ENCODE peak calls at places on chromosomes 11 and 22, in four cellular contexts. A, V, Y and E are unnamed samples.

GRCh38 chr11:63802637-63803414 is 10.4 kb upstream of the SPINDOC start:
- DNase-seq in A (peak), V (no peak), Y (no peak), E (no peak)

GRCh38 chr11:120608760-120609211 is 97.2 kb downstream of the GRIK4 start:
- DNase-seq in A (no peak), V (no peak), Y (no peak), E (no peak)

GRCh38 chr11:71210861-71211260 is 41.5 kb downstream of the SHANK2 start:
- DNase-seq in A (no peak), V (no peak), Y (no peak), E (no peak)

GRCh38 chr11:67365756-67366384 is 7.5 kb downstream of the CLCF1 start:
- DNase-seq in A (no peak), V (no peak), Y (no peak), E (no peak)

GRCh38 chr22:46045459-46046298 is 68.7 kb upstream of the WNT7B start:
- DNase-seq in A (no peak), V (no peak), Y (no peak), E (no peak)

GRCh38 chr22:19854778-19855503 is at the start of the genes GNB1L and RTL10:
- DNase-seq in A (peak), V (peak), Y (peak), E (peak)

GRCh38 chr11:72828081-72828567 is 13.9 kb downstream of the ATG16L2 start:
- DNase-seq in A (no peak), V (no peak), Y (no peak), E (no peak)

GRCh38 chr11:74687237-74688005 is 43.8 kb downstream of the CHRDL2 start:
- DNase-seq in A (no peak), V (no peak), Y (peak), E (no peak)

GRCh38 chr11:111731839-111732238 is 34.4 kb downstream of the PPP2R1B start:
- DNase-seq in A (no peak), V (no peak), Y (no peak), E (no peak)

GRCh38 chr11:12288212-12288933 is 89.0 kb upstream of the PARVA start:
- DNase-seq in A (peak), V (peak), Y (peak), E (peak)

GRCh38 chr11:1565904-1566247 is 6.2 kb downstream of the DUSP8 start:
- DNase-seq in A (no peak), V (no peak), Y (no peak), E (no peak)

GRCh38 chr11:77396305-77396704 is 77.6 kb downstream of the PAK1 start:
- DNase-seq in A (no peak), V (no peak), Y (no peak), E (no peak)

GRCh38 chr22:49600452-49600847 is 227.2 kb downstream of the BRD1 start:
- DNase-seq in A (no peak), V (no peak), Y (no peak), E (no peak)

GRCh38 chr22:28983788-28984441 is 77.7 kb downstream of the C22orf31 start:
- DNase-seq in A (no peak), V (no peak), Y (no peak), E (no peak)

GRCh38 chr11:58525037-58525614 is 17.2 kb upstream of the OR5B21 start:
- DNase-seq in A (peak), V (no peak), Y (no peak), E (no peak)

GRCh38 chr11:121441533-121441932 is 10.6 kb upstream of the SORL1 start:
- DNase-seq in A (no peak), V (no peak), Y (no peak), E (no peak)

GRCh38 chr22:26461188-26461810 is 22.3 kb downstream of the HPS4 start:
- DNase-seq in A (no peak), V (no peak), Y (peak), E (peak)

GRCh38 chr11:57251491-57252104 is 14.5 kb upstream of the APLNR start:
- DNase-seq in A (no peak), V (no peak), Y (no peak), E (no peak)

GRCh38 chr11:79253280-79253679 is 187.6 kb downstream of the TENM4 start:
- DNase-seq in A (no peak), V (no peak), Y (no peak), E (no peak)

GRCh38 chr11:106706355-106706754 is 311.9 kb downstream of the GUCY1A2 start:
- DNase-seq in A (no peak), V (peak), Y (no peak), E (no peak)